ENCODE peak calls at places on chromosomes 12 and 14, in ten cellular contexts. K is activated gamma-delta T cell; Y is activated CD4-positive, alpha-beta T cell treated with anti-CD3 and anti-CD28 coated beads, Interleukin-2, amount 50 U/mL, for 1 hour; M is CD8-positive, alpha-beta memory T cell; L is T-helper 9 cell; O is mesendoderm; E is stimulated activated CD4-positive, alpha-beta T cell treated with anti-CD3 and anti-CD28 coated beads, Interleukin-2, amount 100 ng/mL, for 24 hours; N is astrocyte of the spinal cord; V is mucosa of gallbladder; F is stimulated activated CD8-positive, alpha-beta memory T cell treated with anti-CD3 and anti-CD28 coated beads, Interleukin-7, amount 100 ng/mL, for 24 hours. S is an unnamed sample.

GRCh38 chr12:100826323-100826722 is 31.7 kb downstream of the ANO4 start:
- DNase-seq in L (peak), N (peak), V (peak), E (peak), F (no peak), M (no peak), O (peak), K (no peak), Y (peak), S (peak)

GRCh38 chr12:124031058-124031457 is 58.0 kb downstream of the ZNF664 start:
- DNase-seq in M (no peak), E (no peak), L (no peak), N (no peak), V (no peak), K (no peak), F (no peak), Y (no peak), O (no peak), S (no peak)

GRCh38 chr14:105467249-105467941 is 7.2 kb upstream of the CRIP2 start:
- DNase-seq in M (no peak), O (no peak), Y (no peak), N (no peak), L (no peak), E (no peak), V (no peak), K (no peak), F (no peak), S (no peak)

GRCh38 chr14:72701610-72702009 is 192.3 kb downstream of the DPF3 start:
- DNase-seq in L (no peak), V (no peak), E (no peak), O (peak), Y (no peak), M (no peak), N (no peak), F (no peak), K (no peak), S (no peak)

GRCh38 chr14:93914278-93914677 is 12.9 kb upstream of the FAM181A start:
- DNase-seq in L (no peak), F (no peak), V (peak), E (no peak), N (no peak), K (no peak), Y (no peak), O (no peak), M (no peak), S (no peak)

GRCh38 chr14:105528197-105528858 is 1.9 kb downstream of the TMEM121 start:
- DNase-seq in N (peak), K (peak), Y (peak), F (peak), V (peak), O (peak), L (peak), E (peak), M (peak), S (peak)

GRCh38 chr12:125163148-125163547 is 97.9 kb downstream of the AACS start:
- DNase-seq in E (no peak), M (no peak), K (no peak), O (no peak), N (no peak), F (no peak), V (no peak), Y (no peak), L (no peak), S (no peak)

GRCh38 chr14:91897121-91897701 is 29.9 kb upstream of the TC2N start:
- DNase-seq in Y (no peak), O (peak), K (no peak), V (peak), E (no peak), M (no peak), L (no peak), F (no peak), N (peak), S (peak)

GRCh38 chr12:39124768-39125167 is 219.4 kb upstream of the CPNE8 start:
- DNase-seq in M (no peak), Y (no peak), V (no peak), O (peak), L (no peak), N (no peak), F (no peak), K (no peak), E (no peak), S (no peak)